ENCODE peak calls at places on chromosomes 12 and 14, in four cellular contexts. X is cardiac muscle cell; Z is upper lobe of right lung; B is effector memory CD4-positive, alpha-beta T cell. N is an unnamed sample. For H3K36me3, the result is how much of the 10 kb centered on the place peaks cover.

GRCh38 chr12:68667896-68668295 is 18.9 kb upstream of the NUP107 start:
- DNase-seq in X (no peak), Z (no peak), B (no peak), N (no peak)

GRCh38 chr14:36661506-36662257 is at the start of gene PAX9:
- DNase-seq in X (peak), Z (peak), B (no peak), N (no peak)

GRCh38 chr14:26081043-26081442 is 516.8 kb downstream of the NOVA1 start:
- DNase-seq in X (no peak), Z (no peak), B (no peak), N (no peak)

GRCh38 chr12:124737772-124738635 is 125.7 kb downstream of the SCARB1 start:
- DNase-seq in X (no peak), Z (no peak), B (no peak), N (no peak)

GRCh38 chr14:91149462-91149861 is 35.6 kb downstream of the DGLUCY start:
- DNase-seq in X (peak), Z (no peak), B (no peak), N (no peak)

GRCh38 chr12:4450551-4451112 is 5.0 kb upstream of the FGF6 start:
- DNase-seq in X (no peak), Z (no peak), B (no peak), N (no peak)

GRCh38 chr12:54697836-54698235 is 49.7 kb upstream of the DCD start:
- DNase-seq in X (no peak), Z (no peak), B (no peak), N (no peak)

GRCh38 chr14:94867931-94868597 is 98.2 kb upstream of the GSC start:
- DNase-seq in X (peak), Z (no peak), B (no peak), N (no peak)

GRCh38 chr14:54564799-54565235 is 2.1 kb upstream of the SAMD4A start:
- DNase-seq in X (peak), Z (no peak), B (no peak), N (no peak)

GRCh38 chr14:64683264-64683663 is 21.0 kb upstream of the PLEKHG3 start:
- DNase-seq in X (no peak), Z (no peak), B (no peak), N (no peak)

GRCh38 chr12:33006106-33006505 is 109.5 kb upstream of the PKP2 start:
- DNase-seq in X (no peak), Z (no peak), B (no peak), N (no peak)

GRCh38 chr12:70309348-70309747 is 56.7 kb upstream of the KCNMB4 start:
- DNase-seq in X (no peak), Z (no peak), B (no peak), N (no peak)

GRCh38 chr14:68246074-68246980 is 426.7 kb downstream of the RAD51B start:
- DNase-seq in X (peak), Z (no peak), B (no peak), N (no peak)

GRCh38 chr12:98228619-98229538 is 286.5 kb upstream of the TMPO start:
- DNase-seq in X (no peak), Z (no peak), B (no peak), N (no peak)

GRCh38 chr14:22478247-22478646 is 110.8 kb downstream of the DAD1 start:
- DNase-seq in X (no peak), Z (no peak), B (no peak), N (no peak)

GRCh38 chr12:120283318-120283717 is 8.4 kb downstream of the RNU4-2 start:
- DNase-seq in X (peak), Z (no peak), B (no peak), N (no peak)

GRCh38 chr12:121802843-121803698 is 738 bp upstream of the SETD1B start:
- DNase-seq in X (peak), Z (peak), B (peak), N (peak)

GRCh38 chr14:36717363-36717762 is 55.7 kb downstream of the PAX9 start:
- DNase-seq in X (no peak), Z (no peak), B (no peak), N (no peak)

GRCh38 chr14:88559852-88560251 is 3.0 kb upstream of the ZC3H14 start:
- DNase-seq in X (peak), Z (no peak), B (no peak), N (no peak)

GRCh38 chr12:11812558-11813421 is 163.3 kb downstream of the ETV6 start:
- DNase-seq in X (peak), Z (no peak), B (no peak), N (no peak)

GRCh38 chr12:121217761-121218160 is 7.8 kb downstream of the P2RX4 start:
- DNase-seq in X (no peak), Z (no peak), B (no peak), N (no peak)

GRCh38 chr14:94485944-94486841 is 10.2 kb upstream of the SERPINA9 start:
- DNase-seq in X (peak), Z (peak), B (no peak), N (peak)

GRCh38 chr14:61192970-61193369 is 88.2 kb downstream of the TMEM30B start:
- DNase-seq in X (no peak), Z (no peak), B (no peak), N (no peak)

GRCh38 chr14:38412654-38413053 is 156.8 kb upstream of the CLEC14A start:
- DNase-seq in X (no peak), Z (no peak), B (no peak), N (no peak)

GRCh38 chr14:101034986-101035385 is 131.5 kb upstream of the RTL1 start:
- DNase-seq in X (no peak), Z (no peak), B (no peak), N (no peak)

GRCh38 chr12:25074113-25074512 is 120.8 kb downstream of the DNAI7 start:
- DNase-seq in X (no peak), Z (no peak), B (no peak), N (no peak)

GRCh38 chr12:25069221-25069620 is 120.3 kb upstream of the BCAT1 start:
- DNase-seq in X (no peak), Z (no peak), B (no peak), N (no peak)

GRCh38 chr12:25072901-25073645 is 121.9 kb downstream of the DNAI7 start:
- DNase-seq in X (no peak), Z (no peak), B (no peak), N (no peak)

GRCh38 chr12:25071366-25071765 is 122.5 kb upstream of the BCAT1 start:
- DNase-seq in X (peak), Z (no peak), B (no peak), N (no peak)

DNA sequence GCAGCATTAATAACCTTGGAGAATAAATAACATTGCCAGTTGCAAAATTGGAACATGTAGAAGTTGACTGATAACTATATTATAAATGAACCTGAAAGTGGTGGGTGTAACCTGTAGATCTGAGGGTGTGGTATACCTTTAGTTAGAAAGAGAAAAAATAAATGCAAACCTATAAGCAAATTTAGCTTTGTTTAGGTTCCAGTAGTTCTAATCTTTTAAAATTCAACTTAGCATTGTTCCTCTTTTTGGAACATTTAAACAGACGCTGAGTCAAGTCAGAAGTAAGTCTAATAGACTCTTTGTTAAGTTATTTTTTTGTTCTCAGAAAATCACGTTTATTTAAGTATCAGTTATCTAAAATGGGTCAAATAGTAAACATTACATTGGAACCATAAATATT is 120.0 kb downstream of the DNAI7 start:
- DNase-seq in X (no peak), Z (no peak), B (no peak), N (no peak)
- H3K4me3 ChIP-seq in X (no peak), Z (no peak), B (no peak), N (no peak)

GRCh38 chr12:24407884-24408283 is 458.4 kb upstream of the SOX5 start:
- DNase-seq in X (no peak), Z (no peak), B (no peak), N (no peak)
- H3K36me3 ChIP-seq in X (under half), Z (under half), B (under half), N (under half)

GRCh38 chr12:51923506-51924365 is 16.4 kb downstream of the ACVRL1 start:
- DNase-seq in X (peak), Z (peak), B (peak), N (no peak)
- H3K4me3 ChIP-seq in X (no peak), Z (no peak), B (no peak), N (no peak)

GRCh38 chr12:131981388-131981787 is 31.6 kb downstream of the EP400 start:
- DNase-seq in X (no peak), Z (no peak), B (no peak), N (no peak)
- H3K36me3 ChIP-seq in X (under half), Z (half or more), B (half or more), N (half or more)

DNA sequence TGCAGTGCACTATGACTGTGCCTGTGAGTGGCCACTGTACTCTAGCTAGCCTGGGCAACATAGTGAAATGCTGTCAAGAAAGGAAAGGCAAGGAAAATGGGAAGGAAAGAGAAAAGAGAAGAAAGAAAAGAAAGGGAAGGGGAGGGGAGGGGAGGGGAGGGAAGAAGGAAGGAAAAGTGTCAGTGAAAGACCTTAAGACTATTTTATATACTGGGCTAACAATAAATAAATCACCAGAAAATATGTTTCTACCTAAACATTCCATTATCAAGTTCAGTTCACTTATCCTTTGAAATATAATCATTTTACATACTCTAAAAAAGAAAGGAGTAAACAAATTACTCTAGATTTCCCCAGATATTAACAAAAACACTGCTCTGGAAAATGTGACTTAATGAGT is 22.1 kb downstream of the COCH start:
- DNase-seq in X (no peak), Z (no peak), B (no peak), N (no peak)
- H3K4me3 ChIP-seq in X (no peak), Z (no peak), B (no peak), N (no peak)

DNA sequence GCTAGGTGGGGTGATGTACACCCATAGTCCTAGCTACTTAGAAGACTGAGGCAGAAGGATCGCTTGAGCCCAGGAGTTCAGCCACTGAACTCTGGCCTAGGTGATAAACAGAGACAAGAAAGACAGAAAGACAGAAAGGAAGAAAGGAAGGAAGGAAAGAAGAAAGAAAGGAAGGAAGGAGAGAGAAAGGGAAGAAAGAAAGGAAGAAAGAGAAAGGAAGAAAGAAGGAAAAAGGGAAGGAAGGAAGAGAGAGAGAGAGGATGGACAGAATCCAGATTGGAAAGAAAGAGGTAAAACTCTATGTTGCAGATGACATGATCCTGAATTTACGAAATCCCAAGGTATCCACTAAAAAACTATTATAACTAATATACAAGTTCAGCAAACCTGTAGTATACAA is 8.2 kb downstream of the INTS13 start:
- DNase-seq in X (no peak), Z (no peak), B (no peak), N (no peak)
- H3K36me3 ChIP-seq in X (under half), Z (half or more), B (under half), N (under half)

GRCh38 chr12:6869049-6870021 is 2.0 kb downstream of the TPI1 start:
- DNase-seq in X (peak), Z (peak), B (peak), N (peak)
- H3K4me3 ChIP-seq in X (peak), Z (peak), B (no peak), N (peak)

GRCh38 chr14:49050836-49051235 is 535.3 kb downstream of the RPS29 start:
- DNase-seq in X (no peak), Z (no peak), B (no peak), N (no peak)

GRCh38 chr14:49044981-49045380 is 541.2 kb downstream of the RPS29 start:
- DNase-seq in X (no peak), Z (no peak), B (no peak), N (no peak)
- H3K36me3 ChIP-seq in X (under half), Z (under half), B (under half), N (under half)

N was measured in CD4-positive, alpha-beta memory T cell.